ENCODE peak calls at places on chromosomes 11 and 22, in seven cellular contexts. One of them, this sample, is unnamed.

GRCh38 chr22:47059076-47059475 is 296.6 kb downstream of the TBC1D22A start:
- DNase-seq in GF-D8: no peak
- DNase-seq in activated effector memory CD4-positive, alpha-beta T cell treated with anti-CD3 and anti-CD28 coated beads, Interleukin-2, amount 50 U/mL, for 16 hours: no peak
- DNase-seq in stimulated activated CD4-positive, alpha-beta T cell treated with anti-CD3 and anti-CD28 coated beads, Interleukin-2, amount 100 ng/mL, for 24 hours: no peak
- DNase-seq in lower lobe of right lung: peak
- DNase-seq in activated CD4-positive, alpha-beta T cell treated with anti-CD3 and anti-CD28 coated beads, Interleukin-2, amount 10 ng/mL, durations not matched to agents 7 days and 5 days: no peak
- DNase-seq in astrocyte of the spinal cord: no peak
- DNase-seq in this sample: no peak

GRCh38 chr11:45959851-45960250 is 37.4 kb downstream of the LARGE2 start:
- DNase-seq in astrocyte of the spinal cord: peak
- DNase-seq in stimulated activated CD4-positive, alpha-beta T cell treated with anti-CD3 and anti-CD28 coated beads, Interleukin-2, amount 100 ng/mL, for 24 hours: no peak
- DNase-seq in lower lobe of right lung: no peak
- DNase-seq in GF-D8: no peak
- DNase-seq in activated effector memory CD4-positive, alpha-beta T cell treated with anti-CD3 and anti-CD28 coated beads, Interleukin-2, amount 50 U/mL, for 16 hours: no peak
- DNase-seq in activated CD4-positive, alpha-beta T cell treated with anti-CD3 and anti-CD28 coated beads, Interleukin-2, amount 10 ng/mL, durations not matched to agents 7 days and 5 days: no peak
- DNase-seq in this sample: peak

GRCh38 chr11:34656062-34656720 is 35.3 kb downstream of the EHF start:
- DNase-seq in astrocyte of the spinal cord: peak
- DNase-seq in activated effector memory CD4-positive, alpha-beta T cell treated with anti-CD3 and anti-CD28 coated beads, Interleukin-2, amount 50 U/mL, for 16 hours: no peak
- DNase-seq in lower lobe of right lung: no peak
- DNase-seq in GF-D8: no peak
- DNase-seq in stimulated activated CD4-positive, alpha-beta T cell treated with anti-CD3 and anti-CD28 coated beads, Interleukin-2, amount 100 ng/mL, for 24 hours: no peak
- DNase-seq in activated CD4-positive, alpha-beta T cell treated with anti-CD3 and anti-CD28 coated beads, Interleukin-2, amount 10 ng/mL, durations not matched to agents 7 days and 5 days: no peak
- DNase-seq in this sample: no peak

GRCh38 chr11:67301313-67301921 is 1.9 kb upstream of the SSH3 start:
- DNase-seq in lower lobe of right lung: peak
- DNase-seq in GF-D8: no peak
- DNase-seq in activated CD4-positive, alpha-beta T cell treated with anti-CD3 and anti-CD28 coated beads, Interleukin-2, amount 10 ng/mL, durations not matched to agents 7 days and 5 days: no peak
- DNase-seq in astrocyte of the spinal cord: no peak
- DNase-seq in stimulated activated CD4-positive, alpha-beta T cell treated with anti-CD3 and anti-CD28 coated beads, Interleukin-2, amount 100 ng/mL, for 24 hours: no peak
- DNase-seq in activated effector memory CD4-positive, alpha-beta T cell treated with anti-CD3 and anti-CD28 coated beads, Interleukin-2, amount 50 U/mL, for 16 hours: peak
- DNase-seq in this sample: no peak

GRCh38 chr22:20421507-20421874 is 16.1 kb downstream of the SCARF2 start:
- DNase-seq in stimulated activated CD4-positive, alpha-beta T cell treated with anti-CD3 and anti-CD28 coated beads, Interleukin-2, amount 100 ng/mL, for 24 hours: no peak
- DNase-seq in activated effector memory CD4-positive, alpha-beta T cell treated with anti-CD3 and anti-CD28 coated beads, Interleukin-2, amount 50 U/mL, for 16 hours: peak
- DNase-seq in lower lobe of right lung: peak
- DNase-seq in astrocyte of the spinal cord: no peak
- DNase-seq in activated CD4-positive, alpha-beta T cell treated with anti-CD3 and anti-CD28 coated beads, Interleukin-2, amount 10 ng/mL, durations not matched to agents 7 days and 5 days: no peak
- DNase-seq in GF-D8: no peak
- DNase-seq in this sample: no peak

GRCh38 chr11:19437760-19438159 is 197.0 kb upstream of the E2F8 start:
- DNase-seq in activated effector memory CD4-positive, alpha-beta T cell treated with anti-CD3 and anti-CD28 coated beads, Interleukin-2, amount 50 U/mL, for 16 hours: no peak
- DNase-seq in stimulated activated CD4-positive, alpha-beta T cell treated with anti-CD3 and anti-CD28 coated beads, Interleukin-2, amount 100 ng/mL, for 24 hours: no peak
- DNase-seq in lower lobe of right lung: no peak
- DNase-seq in activated CD4-positive, alpha-beta T cell treated with anti-CD3 and anti-CD28 coated beads, Interleukin-2, amount 10 ng/mL, durations not matched to agents 7 days and 5 days: no peak
- DNase-seq in GF-D8: no peak
- DNase-seq in astrocyte of the spinal cord: peak
- DNase-seq in this sample: peak

GRCh38 chr11:125069796-125070195 is 6.7 kb downstream of the SLC37A2 start:
- DNase-seq in astrocyte of the spinal cord: no peak
- DNase-seq in lower lobe of right lung: no peak
- DNase-seq in stimulated activated CD4-positive, alpha-beta T cell treated with anti-CD3 and anti-CD28 coated beads, Interleukin-2, amount 100 ng/mL, for 24 hours: no peak
- DNase-seq in GF-D8: peak
- DNase-seq in activated CD4-positive, alpha-beta T cell treated with anti-CD3 and anti-CD28 coated beads, Interleukin-2, amount 10 ng/mL, durations not matched to agents 7 days and 5 days: no peak
- DNase-seq in activated effector memory CD4-positive, alpha-beta T cell treated with anti-CD3 and anti-CD28 coated beads, Interleukin-2, amount 50 U/mL, for 16 hours: no peak
- DNase-seq in this sample: no peak

GRCh38 chr11:130560000-130560852 is 111.8 kb downstream of the ADAMTS15 start:
- DNase-seq in astrocyte of the spinal cord: no peak
- DNase-seq in activated CD4-positive, alpha-beta T cell treated with anti-CD3 and anti-CD28 coated beads, Interleukin-2, amount 10 ng/mL, durations not matched to agents 7 days and 5 days: no peak
- DNase-seq in lower lobe of right lung: no peak
- DNase-seq in stimulated activated CD4-positive, alpha-beta T cell treated with anti-CD3 and anti-CD28 coated beads, Interleukin-2, amount 100 ng/mL, for 24 hours: no peak
- DNase-seq in GF-D8: no peak
- DNase-seq in activated effector memory CD4-positive, alpha-beta T cell treated with anti-CD3 and anti-CD28 coated beads, Interleukin-2, amount 50 U/mL, for 16 hours: no peak
- DNase-seq in this sample: no peak

GRCh38 chr22:42336527-42337227 is 66.2 kb upstream of the TCF20 start:
- DNase-seq in activated CD4-positive, alpha-beta T cell treated with anti-CD3 and anti-CD28 coated beads, Interleukin-2, amount 10 ng/mL, durations not matched to agents 7 days and 5 days: no peak
- DNase-seq in GF-D8: no peak
- DNase-seq in lower lobe of right lung: no peak
- DNase-seq in activated effector memory CD4-positive, alpha-beta T cell treated with anti-CD3 and anti-CD28 coated beads, Interleukin-2, amount 50 U/mL, for 16 hours: no peak
- DNase-seq in stimulated activated CD4-positive, alpha-beta T cell treated with anti-CD3 and anti-CD28 coated beads, Interleukin-2, amount 100 ng/mL, for 24 hours: no peak
- DNase-seq in astrocyte of the spinal cord: no peak
- DNase-seq in this sample: no peak

GRCh38 chr11:65452806-65453490 is 30.4 kb downstream of the NEAT1 start:
- DNase-seq in lower lobe of right lung: no peak
- DNase-seq in stimulated activated CD4-positive, alpha-beta T cell treated with anti-CD3 and anti-CD28 coated beads, Interleukin-2, amount 100 ng/mL, for 24 hours: no peak
- DNase-seq in GF-D8: no peak
- DNase-seq in activated effector memory CD4-positive, alpha-beta T cell treated with anti-CD3 and anti-CD28 coated beads, Interleukin-2, amount 50 U/mL, for 16 hours: peak
- DNase-seq in activated CD4-positive, alpha-beta T cell treated with anti-CD3 and anti-CD28 coated beads, Interleukin-2, amount 10 ng/mL, durations not matched to agents 7 days and 5 days: no peak
- DNase-seq in astrocyte of the spinal cord: peak
- DNase-seq in this sample: no peak

GRCh38 chr22:48918585-48919186 is 909.0 kb downstream of the BRD1 start:
- DNase-seq in GF-D8: no peak
- DNase-seq in activated CD4-positive, alpha-beta T cell treated with anti-CD3 and anti-CD28 coated beads, Interleukin-2, amount 10 ng/mL, durations not matched to agents 7 days and 5 days: no peak
- DNase-seq in astrocyte of the spinal cord: no peak
- DNase-seq in activated effector memory CD4-positive, alpha-beta T cell treated with anti-CD3 and anti-CD28 coated beads, Interleukin-2, amount 50 U/mL, for 16 hours: peak
- DNase-seq in lower lobe of right lung: no peak
- DNase-seq in stimulated activated CD4-positive, alpha-beta T cell treated with anti-CD3 and anti-CD28 coated beads, Interleukin-2, amount 100 ng/mL, for 24 hours: no peak
- DNase-seq in this sample: no peak

GRCh38 chr11:64516226-64516625 is 74.8 kb upstream of the SLC22A12 start:
- DNase-seq in stimulated activated CD4-positive, alpha-beta T cell treated with anti-CD3 and anti-CD28 coated beads, Interleukin-2, amount 100 ng/mL, for 24 hours: no peak
- DNase-seq in activated effector memory CD4-positive, alpha-beta T cell treated with anti-CD3 and anti-CD28 coated beads, Interleukin-2, amount 50 U/mL, for 16 hours: no peak
- DNase-seq in activated CD4-positive, alpha-beta T cell treated with anti-CD3 and anti-CD28 coated beads, Interleukin-2, amount 10 ng/mL, durations not matched to agents 7 days and 5 days: peak
- DNase-seq in lower lobe of right lung: no peak
- DNase-seq in GF-D8: no peak
- DNase-seq in astrocyte of the spinal cord: no peak
- DNase-seq in this sample: no peak

GRCh38 chr11:113957016-113957415 is 17.9 kb upstream of the HTR3A start:
- DNase-seq in astrocyte of the spinal cord: no peak
- DNase-seq in activated CD4-positive, alpha-beta T cell treated with anti-CD3 and anti-CD28 coated beads, Interleukin-2, amount 10 ng/mL, durations not matched to agents 7 days and 5 days: no peak
- DNase-seq in stimulated activated CD4-positive, alpha-beta T cell treated with anti-CD3 and anti-CD28 coated beads, Interleukin-2, amount 100 ng/mL, for 24 hours: no peak
- DNase-seq in lower lobe of right lung: no peak
- DNase-seq in GF-D8: no peak
- DNase-seq in activated effector memory CD4-positive, alpha-beta T cell treated with anti-CD3 and anti-CD28 coated beads, Interleukin-2, amount 50 U/mL, for 16 hours: no peak
- DNase-seq in this sample: no peak

GRCh38 chr22:44181033-44181911 is 547 bp downstream of the PARVG start:
- DNase-seq in activated CD4-positive, alpha-beta T cell treated with anti-CD3 and anti-CD28 coated beads, Interleukin-2, amount 10 ng/mL, durations not matched to agents 7 days and 5 days: peak
- DNase-seq in lower lobe of right lung: peak
- DNase-seq in GF-D8: peak
- DNase-seq in activated effector memory CD4-positive, alpha-beta T cell treated with anti-CD3 and anti-CD28 coated beads, Interleukin-2, amount 50 U/mL, for 16 hours: peak
- DNase-seq in stimulated activated CD4-positive, alpha-beta T cell treated with anti-CD3 and anti-CD28 coated beads, Interleukin-2, amount 100 ng/mL, for 24 hours: peak
- DNase-seq in astrocyte of the spinal cord: no peak
- DNase-seq in this sample: peak

GRCh38 chr11:130601141-130601540 is 152.7 kb downstream of the ADAMTS15 start:
- DNase-seq in GF-D8: no peak
- DNase-seq in lower lobe of right lung: no peak
- DNase-seq in activated CD4-positive, alpha-beta T cell treated with anti-CD3 and anti-CD28 coated beads, Interleukin-2, amount 10 ng/mL, durations not matched to agents 7 days and 5 days: no peak
- DNase-seq in activated effector memory CD4-positive, alpha-beta T cell treated with anti-CD3 and anti-CD28 coated beads, Interleukin-2, amount 50 U/mL, for 16 hours: no peak
- DNase-seq in stimulated activated CD4-positive, alpha-beta T cell treated with anti-CD3 and anti-CD28 coated beads, Interleukin-2, amount 100 ng/mL, for 24 hours: no peak
- DNase-seq in astrocyte of the spinal cord: peak
- DNase-seq in this sample: no peak

GRCh38 chr11:13042873-13043338 is 33.8 kb downstream of the RASSF10 start:
- DNase-seq in astrocyte of the spinal cord: no peak
- DNase-seq in activated CD4-positive, alpha-beta T cell treated with anti-CD3 and anti-CD28 coated beads, Interleukin-2, amount 10 ng/mL, durations not matched to agents 7 days and 5 days: no peak
- DNase-seq in GF-D8: no peak
- DNase-seq in stimulated activated CD4-positive, alpha-beta T cell treated with anti-CD3 and anti-CD28 coated beads, Interleukin-2, amount 100 ng/mL, for 24 hours: no peak
- DNase-seq in lower lobe of right lung: no peak
- DNase-seq in activated effector memory CD4-positive, alpha-beta T cell treated with anti-CD3 and anti-CD28 coated beads, Interleukin-2, amount 50 U/mL, for 16 hours: no peak
- DNase-seq in this sample: no peak

GRCh38 chr11:1880746-1881441 is 10.8 kb downstream of the PRR33 start:
- DNase-seq in activated CD4-positive, alpha-beta T cell treated with anti-CD3 and anti-CD28 coated beads, Interleukin-2, amount 10 ng/mL, durations not matched to agents 7 days and 5 days: no peak
- DNase-seq in astrocyte of the spinal cord: no peak
- DNase-seq in activated effector memory CD4-positive, alpha-beta T cell treated with anti-CD3 and anti-CD28 coated beads, Interleukin-2, amount 50 U/mL, for 16 hours: no peak
- DNase-seq in stimulated activated CD4-positive, alpha-beta T cell treated with anti-CD3 and anti-CD28 coated beads, Interleukin-2, amount 100 ng/mL, for 24 hours: no peak
- DNase-seq in GF-D8: no peak
- DNase-seq in lower lobe of right lung: no peak
- DNase-seq in this sample: no peak

GRCh38 chr22:27680636-27681035 is 120.9 kb downstream of the MN1 start:
- DNase-seq in activated effector memory CD4-positive, alpha-beta T cell treated with anti-CD3 and anti-CD28 coated beads, Interleukin-2, amount 50 U/mL, for 16 hours: no peak
- DNase-seq in stimulated activated CD4-positive, alpha-beta T cell treated with anti-CD3 and anti-CD28 coated beads, Interleukin-2, amount 100 ng/mL, for 24 hours: no peak
- DNase-seq in astrocyte of the spinal cord: no peak
- DNase-seq in GF-D8: no peak
- DNase-seq in activated CD4-positive, alpha-beta T cell treated with anti-CD3 and anti-CD28 coated beads, Interleukin-2, amount 10 ng/mL, durations not matched to agents 7 days and 5 days: no peak
- DNase-seq in lower lobe of right lung: no peak
- DNase-seq in this sample: no peak

GRCh38 chr22:49566693-49567092 is 261.0 kb downstream of the BRD1 start:
- DNase-seq in stimulated activated CD4-positive, alpha-beta T cell treated with anti-CD3 and anti-CD28 coated beads, Interleukin-2, amount 100 ng/mL, for 24 hours: no peak
- DNase-seq in GF-D8: no peak
- DNase-seq in activated effector memory CD4-positive, alpha-beta T cell treated with anti-CD3 and anti-CD28 coated beads, Interleukin-2, amount 50 U/mL, for 16 hours: peak
- DNase-seq in activated CD4-positive, alpha-beta T cell treated with anti-CD3 and anti-CD28 coated beads, Interleukin-2, amount 10 ng/mL, durations not matched to agents 7 days and 5 days: no peak
- DNase-seq in lower lobe of right lung: no peak
- DNase-seq in astrocyte of the spinal cord: no peak
- DNase-seq in this sample: no peak

GRCh38 chr11:45899086-45899447 is 8.0 kb downstream of the FREY1 start:
- DNase-seq in GF-D8: no peak
- DNase-seq in lower lobe of right lung: no peak
- DNase-seq in astrocyte of the spinal cord: no peak
- DNase-seq in activated CD4-positive, alpha-beta T cell treated with anti-CD3 and anti-CD28 coated beads, Interleukin-2, amount 10 ng/mL, durations not matched to agents 7 days and 5 days: no peak
- DNase-seq in stimulated activated CD4-positive, alpha-beta T cell treated with anti-CD3 and anti-CD28 coated beads, Interleukin-2, amount 100 ng/mL, for 24 hours: no peak
- DNase-seq in activated effector memory CD4-positive, alpha-beta T cell treated with anti-CD3 and anti-CD28 coated beads, Interleukin-2, amount 50 U/mL, for 16 hours: no peak
- DNase-seq in this sample: no peak

GRCh38 chr11:100890779-100891178 is 203.7 kb downstream of the ARHGAP42 start:
- DNase-seq in stimulated activated CD4-positive, alpha-beta T cell treated with anti-CD3 and anti-CD28 coated beads, Interleukin-2, amount 100 ng/mL, for 24 hours: no peak
- DNase-seq in GF-D8: no peak
- DNase-seq in activated CD4-positive, alpha-beta T cell treated with anti-CD3 and anti-CD28 coated beads, Interleukin-2, amount 10 ng/mL, durations not matched to agents 7 days and 5 days: no peak
- DNase-seq in activated effector memory CD4-positive, alpha-beta T cell treated with anti-CD3 and anti-CD28 coated beads, Interleukin-2, amount 50 U/mL, for 16 hours: no peak
- DNase-seq in lower lobe of right lung: no peak
- DNase-seq in astrocyte of the spinal cord: peak
- DNase-seq in this sample: peak

GRCh38 chr11:66614073-66614472 is 2.4 kb upstream of the RBM14 start:
- DNase-seq in GF-D8: no peak
- DNase-seq in stimulated activated CD4-positive, alpha-beta T cell treated with anti-CD3 and anti-CD28 coated beads, Interleukin-2, amount 100 ng/mL, for 24 hours: no peak
- DNase-seq in astrocyte of the spinal cord: no peak
- DNase-seq in lower lobe of right lung: no peak
- DNase-seq in activated CD4-positive, alpha-beta T cell treated with anti-CD3 and anti-CD28 coated beads, Interleukin-2, amount 10 ng/mL, durations not matched to agents 7 days and 5 days: no peak
- DNase-seq in activated effector memory CD4-positive, alpha-beta T cell treated with anti-CD3 and anti-CD28 coated beads, Interleukin-2, amount 50 U/mL, for 16 hours: no peak
- DNase-seq in this sample: no peak

GRCh38 chr11:75502138-75502537 is 23.6 kb downstream of the GDPD5 start:
- DNase-seq in activated CD4-positive, alpha-beta T cell treated with anti-CD3 and anti-CD28 coated beads, Interleukin-2, amount 10 ng/mL, durations not matched to agents 7 days and 5 days: no peak
- DNase-seq in GF-D8: no peak
- DNase-seq in lower lobe of right lung: no peak
- DNase-seq in stimulated activated CD4-positive, alpha-beta T cell treated with anti-CD3 and anti-CD28 coated beads, Interleukin-2, amount 100 ng/mL, for 24 hours: no peak
- DNase-seq in astrocyte of the spinal cord: no peak
- DNase-seq in activated effector memory CD4-positive, alpha-beta T cell treated with anti-CD3 and anti-CD28 coated beads, Interleukin-2, amount 50 U/mL, for 16 hours: no peak
- DNase-seq in this sample: peak

GRCh38 chr11:71988050-71988449 is 10.7 kb upstream of the IL18BP start:
- DNase-seq in activated CD4-positive, alpha-beta T cell treated with anti-CD3 and anti-CD28 coated beads, Interleukin-2, amount 10 ng/mL, durations not matched to agents 7 days and 5 days: no peak
- DNase-seq in astrocyte of the spinal cord: peak
- DNase-seq in GF-D8: no peak
- DNase-seq in activated effector memory CD4-positive, alpha-beta T cell treated with anti-CD3 and anti-CD28 coated beads, Interleukin-2, amount 50 U/mL, for 16 hours: no peak
- DNase-seq in stimulated activated CD4-positive, alpha-beta T cell treated with anti-CD3 and anti-CD28 coated beads, Interleukin-2, amount 100 ng/mL, for 24 hours: no peak
- DNase-seq in lower lobe of right lung: no peak
- DNase-seq in this sample: no peak

GRCh38 chr11:121328213-121328966 is 35.8 kb downstream of the SC5D start:
- DNase-seq in stimulated activated CD4-positive, alpha-beta T cell treated with anti-CD3 and anti-CD28 coated beads, Interleukin-2, amount 100 ng/mL, for 24 hours: no peak
- DNase-seq in astrocyte of the spinal cord: no peak
- DNase-seq in lower lobe of right lung: no peak
- DNase-seq in activated CD4-positive, alpha-beta T cell treated with anti-CD3 and anti-CD28 coated beads, Interleukin-2, amount 10 ng/mL, durations not matched to agents 7 days and 5 days: peak
- DNase-seq in GF-D8: no peak
- DNase-seq in activated effector memory CD4-positive, alpha-beta T cell treated with anti-CD3 and anti-CD28 coated beads, Interleukin-2, amount 50 U/mL, for 16 hours: peak
- DNase-seq in this sample: no peak

GRCh38 chr11:3169235-3169951 is 4.3 kb upstream of the OSBPL5 start:
- DNase-seq in activated effector memory CD4-positive, alpha-beta T cell treated with anti-CD3 and anti-CD28 coated beads, Interleukin-2, amount 50 U/mL, for 16 hours: no peak
- DNase-seq in lower lobe of right lung: peak
- DNase-seq in astrocyte of the spinal cord: peak
- DNase-seq in activated CD4-positive, alpha-beta T cell treated with anti-CD3 and anti-CD28 coated beads, Interleukin-2, amount 10 ng/mL, durations not matched to agents 7 days and 5 days: no peak
- DNase-seq in GF-D8: peak
- DNase-seq in stimulated activated CD4-positive, alpha-beta T cell treated with anti-CD3 and anti-CD28 coated beads, Interleukin-2, amount 100 ng/mL, for 24 hours: no peak
- DNase-seq in this sample: peak

GRCh38 chr11:86636275-86636674 is 36.1 kb downstream of the ME3 start:
- DNase-seq in lower lobe of right lung: no peak
- DNase-seq in GF-D8: no peak
- DNase-seq in astrocyte of the spinal cord: no peak
- DNase-seq in activated effector memory CD4-positive, alpha-beta T cell treated with anti-CD3 and anti-CD28 coated beads, Interleukin-2, amount 50 U/mL, for 16 hours: no peak
- DNase-seq in stimulated activated CD4-positive, alpha-beta T cell treated with anti-CD3 and anti-CD28 coated beads, Interleukin-2, amount 100 ng/mL, for 24 hours: no peak
- DNase-seq in activated CD4-positive, alpha-beta T cell treated with anti-CD3 and anti-CD28 coated beads, Interleukin-2, amount 10 ng/mL, durations not matched to agents 7 days and 5 days: no peak
- DNase-seq in this sample: no peak

GRCh38 chr11:2869561-2870427 is 15.8 kb downstream of the CDKN1C start:
- DNase-seq in lower lobe of right lung: no peak
- DNase-seq in astrocyte of the spinal cord: no peak
- DNase-seq in stimulated activated CD4-positive, alpha-beta T cell treated with anti-CD3 and anti-CD28 coated beads, Interleukin-2, amount 100 ng/mL, for 24 hours: no peak
- DNase-seq in activated effector memory CD4-positive, alpha-beta T cell treated with anti-CD3 and anti-CD28 coated beads, Interleukin-2, amount 50 U/mL, for 16 hours: no peak
- DNase-seq in activated CD4-positive, alpha-beta T cell treated with anti-CD3 and anti-CD28 coated beads, Interleukin-2, amount 10 ng/mL, durations not matched to agents 7 days and 5 days: no peak
- DNase-seq in GF-D8: no peak
- DNase-seq in this sample: no peak

GRCh38 chr11:68447015-68447801 is 13.3 kb upstream of the PPP6R3 start:
- DNase-seq in lower lobe of right lung: peak
- DNase-seq in astrocyte of the spinal cord: peak
- DNase-seq in GF-D8: peak
- DNase-seq in activated effector memory CD4-positive, alpha-beta T cell treated with anti-CD3 and anti-CD28 coated beads, Interleukin-2, amount 50 U/mL, for 16 hours: peak
- DNase-seq in activated CD4-positive, alpha-beta T cell treated with anti-CD3 and anti-CD28 coated beads, Interleukin-2, amount 10 ng/mL, durations not matched to agents 7 days and 5 days: peak
- DNase-seq in stimulated activated CD4-positive, alpha-beta T cell treated with anti-CD3 and anti-CD28 coated beads, Interleukin-2, amount 100 ng/mL, for 24 hours: peak
- DNase-seq in this sample: peak

GRCh38 chr22:31230155-31230870 is 18.2 kb downstream of the LIMK2 start:
- DNase-seq in GF-D8: peak
- DNase-seq in lower lobe of right lung: no peak
- DNase-seq in astrocyte of the spinal cord: peak
- DNase-seq in activated CD4-positive, alpha-beta T cell treated with anti-CD3 and anti-CD28 coated beads, Interleukin-2, amount 10 ng/mL, durations not matched to agents 7 days and 5 days: no peak
- DNase-seq in stimulated activated CD4-positive, alpha-beta T cell treated with anti-CD3 and anti-CD28 coated beads, Interleukin-2, amount 100 ng/mL, for 24 hours: no peak
- DNase-seq in activated effector memory CD4-positive, alpha-beta T cell treated with anti-CD3 and anti-CD28 coated beads, Interleukin-2, amount 50 U/mL, for 16 hours: no peak
- DNase-seq in this sample: peak

GRCh38 chr11:45993438-45994064 is 71.1 kb downstream of the LARGE2 start:
- DNase-seq in stimulated activated CD4-positive, alpha-beta T cell treated with anti-CD3 and anti-CD28 coated beads, Interleukin-2, amount 100 ng/mL, for 24 hours: no peak
- DNase-seq in GF-D8: no peak
- DNase-seq in activated CD4-positive, alpha-beta T cell treated with anti-CD3 and anti-CD28 coated beads, Interleukin-2, amount 10 ng/mL, durations not matched to agents 7 days and 5 days: no peak
- DNase-seq in activated effector memory CD4-positive, alpha-beta T cell treated with anti-CD3 and anti-CD28 coated beads, Interleukin-2, amount 50 U/mL, for 16 hours: no peak
- DNase-seq in lower lobe of right lung: no peak
- DNase-seq in astrocyte of the spinal cord: peak
- DNase-seq in this sample: peak

GRCh38 chr11:62025429-62026105 is 58.1 kb upstream of the FTH1 start:
- DNase-seq in GF-D8: peak
- DNase-seq in activated CD4-positive, alpha-beta T cell treated with anti-CD3 and anti-CD28 coated beads, Interleukin-2, amount 10 ng/mL, durations not matched to agents 7 days and 5 days: peak
- DNase-seq in astrocyte of the spinal cord: peak
- DNase-seq in activated effector memory CD4-positive, alpha-beta T cell treated with anti-CD3 and anti-CD28 coated beads, Interleukin-2, amount 50 U/mL, for 16 hours: peak
- DNase-seq in stimulated activated CD4-positive, alpha-beta T cell treated with anti-CD3 and anti-CD28 coated beads, Interleukin-2, amount 100 ng/mL, for 24 hours: peak
- DNase-seq in lower lobe of right lung: peak
- DNase-seq in this sample: peak

GRCh38 chr11:86499723-86500129 is 125.0 kb downstream of the CCDC81 start:
- DNase-seq in stimulated activated CD4-positive, alpha-beta T cell treated with anti-CD3 and anti-CD28 coated beads, Interleukin-2, amount 100 ng/mL, for 24 hours: no peak
- DNase-seq in activated effector memory CD4-positive, alpha-beta T cell treated with anti-CD3 and anti-CD28 coated beads, Interleukin-2, amount 50 U/mL, for 16 hours: no peak
- DNase-seq in astrocyte of the spinal cord: no peak
- DNase-seq in lower lobe of right lung: no peak
- DNase-seq in GF-D8: no peak
- DNase-seq in activated CD4-positive, alpha-beta T cell treated with anti-CD3 and anti-CD28 coated beads, Interleukin-2, amount 10 ng/mL, durations not matched to agents 7 days and 5 days: no peak
- DNase-seq in this sample: no peak

GRCh38 chr11:68186061-68186460 is 27.0 kb downstream of the KMT5B start:
- DNase-seq in lower lobe of right lung: no peak
- DNase-seq in GF-D8: no peak
- DNase-seq in activated effector memory CD4-positive, alpha-beta T cell treated with anti-CD3 and anti-CD28 coated beads, Interleukin-2, amount 50 U/mL, for 16 hours: no peak
- DNase-seq in activated CD4-positive, alpha-beta T cell treated with anti-CD3 and anti-CD28 coated beads, Interleukin-2, amount 10 ng/mL, durations not matched to agents 7 days and 5 days: no peak
- DNase-seq in astrocyte of the spinal cord: no peak
- DNase-seq in stimulated activated CD4-positive, alpha-beta T cell treated with anti-CD3 and anti-CD28 coated beads, Interleukin-2, amount 100 ng/mL, for 24 hours: no peak
- DNase-seq in this sample: no peak

GRCh38 chr11:100543386-100543785 is 143.7 kb upstream of the ARHGAP42 start:
- DNase-seq in GF-D8: no peak
- DNase-seq in activated CD4-positive, alpha-beta T cell treated with anti-CD3 and anti-CD28 coated beads, Interleukin-2, amount 10 ng/mL, durations not matched to agents 7 days and 5 days: no peak
- DNase-seq in astrocyte of the spinal cord: no peak
- DNase-seq in lower lobe of right lung: no peak
- DNase-seq in stimulated activated CD4-positive, alpha-beta T cell treated with anti-CD3 and anti-CD28 coated beads, Interleukin-2, amount 100 ng/mL, for 24 hours: no peak
- DNase-seq in activated effector memory CD4-positive, alpha-beta T cell treated with anti-CD3 and anti-CD28 coated beads, Interleukin-2, amount 50 U/mL, for 16 hours: no peak
- DNase-seq in this sample: no peak

GRCh38 chr11:28675183-28675582 is 567.0 kb downstream of the METTL15 start:
- DNase-seq in activated CD4-positive, alpha-beta T cell treated with anti-CD3 and anti-CD28 coated beads, Interleukin-2, amount 10 ng/mL, durations not matched to agents 7 days and 5 days: no peak
- DNase-seq in stimulated activated CD4-positive, alpha-beta T cell treated with anti-CD3 and anti-CD28 coated beads, Interleukin-2, amount 100 ng/mL, for 24 hours: no peak
- DNase-seq in GF-D8: no peak
- DNase-seq in astrocyte of the spinal cord: no peak
- DNase-seq in lower lobe of right lung: no peak
- DNase-seq in activated effector memory CD4-positive, alpha-beta T cell treated with anti-CD3 and anti-CD28 coated beads, Interleukin-2, amount 50 U/mL, for 16 hours: no peak
- DNase-seq in this sample: no peak

GRCh38 chr11:112355726-112356125 is 95.1 kb upstream of the PLET1 start:
- DNase-seq in lower lobe of right lung: peak
- DNase-seq in GF-D8: no peak
- DNase-seq in astrocyte of the spinal cord: no peak
- DNase-seq in stimulated activated CD4-positive, alpha-beta T cell treated with anti-CD3 and anti-CD28 coated beads, Interleukin-2, amount 100 ng/mL, for 24 hours: no peak
- DNase-seq in activated CD4-positive, alpha-beta T cell treated with anti-CD3 and anti-CD28 coated beads, Interleukin-2, amount 10 ng/mL, durations not matched to agents 7 days and 5 days: no peak
- DNase-seq in activated effector memory CD4-positive, alpha-beta T cell treated with anti-CD3 and anti-CD28 coated beads, Interleukin-2, amount 50 U/mL, for 16 hours: no peak
- DNase-seq in this sample: no peak

This sample was measured in lung microvascular endothelial cell.